ENCODE peak calls at places on chromosome 1, in five cellular contexts. E, D, B, R and I are unnamed samples.

GRCh38 chr1:26482921-26483320 is 10.7 kb downstream of the HMGN2 start:
- DNase-seq in D (no peak), R (no peak), E (no peak), B (no peak), I (no peak)

GRCh38 chr1:185288435-185288834 is 28.6 kb downstream of the IVNS1ABP start:
- DNase-seq in B (no peak), D (no peak), R (no peak), E (no peak), I (no peak)

GRCh38 chr1:151324390-151324930 is 2.8 kb downstream of the PI4KB start:
- DNase-seq in B (no peak), D (no peak), E (no peak), R (no peak), I (peak)

GRCh38 chr1:51636765-51637522 is 20.1 kb downstream of the OSBPL9 start:
- DNase-seq in B (no peak), D (no peak), E (no peak), R (peak), I (peak)

GRCh38 chr1:212678456-212679410 is 20.9 kb downstream of the BATF3 start:
- DNase-seq in D (no peak), E (no peak), B (no peak), R (no peak), I (no peak)

GRCh38 chr1:88519156-88519555 is 164.9 kb upstream of the PKN2 start:
- DNase-seq in B (no peak), R (peak), E (no peak), D (no peak), I (peak)

GRCh38 chr1:194813109-194813508 is 1626.7 kb upstream of the B3GALT2 start:
- DNase-seq in D (no peak), B (no peak), E (no peak), R (no peak), I (peak)

GRCh38 chr1:36224537-36225297 is 474 bp downstream of the THRAP3 start:
- DNase-seq in D (peak), B (no peak), E (peak), R (peak), I (peak)

GRCh38 chr1:165524639-165525038 is 19.2 kb upstream of the LRRC52 start:
- DNase-seq in R (no peak), D (no peak), E (no peak), B (no peak), I (no peak)

GRCh38 chr1:32249831-32250525 is 1.1 kb upstream of the LCK start:
- DNase-seq in E (no peak), D (peak), R (peak), B (peak), I (no peak)

GRCh38 chr1:245129321-245129720 is 25.5 kb upstream of the KIF26B start:
- DNase-seq in D (no peak), B (no peak), R (no peak), E (no peak), I (no peak)

GRCh38 chr1:37734629-37735591 is 30.0 kb downstream of the EPHA10 start:
- DNase-seq in D (peak), B (no peak), R (no peak), E (no peak), I (no peak)